ENCODE peak calls at places on chromosome 3, in five cellular contexts. W, P, Z, X and G are unnamed samples.

GRCh38 chr3:175073209-175073905 is 214.2 kb downstream of the NAALADL2 start:
- DNase-seq in W (peak; percentile 68), P (peak; percentile 3), Z (no peak), X (no peak), G (no peak)

GRCh38 chr3:47266709-47267489 is 15.7 kb downstream of the KIF9 start:
- DNase-seq in W (peak; percentile 97), P (no peak), Z (peak; percentile 97), X (peak; percentile 61), G (no peak)

GRCh38 chr3:110318108-110318507 is 753.5 kb upstream of the NECTIN3 start:
- DNase-seq in W (peak; percentile 61), P (no peak), Z (no peak), X (no peak), G (no peak)

GRCh38 chr3:178083906-178084823 is 452.1 kb upstream of the KCNMB2 start:
- DNase-seq in W (no peak), P (peak; percentile 58), Z (peak; percentile 53), X (no peak), G (no peak)

GRCh38 chr3:170458285-170458684 is 39.6 kb downstream of the CLDN11 start:
- DNase-seq in W (no peak), P (no peak), Z (no peak), X (no peak), G (no peak)

GRCh38 chr3:168876346-168877035 is 780.8 kb upstream of the GOLIM4 start:
- DNase-seq in W (no peak), P (no peak), Z (no peak), X (no peak), G (no peak)

GRCh38 chr3:151796105-151796705 is 17.7 kb upstream of the AADAC start:
- DNase-seq in W (peak; percentile 40), P (no peak), Z (peak; percentile 58), X (no peak), G (no peak)

GRCh38 chr3:27354588-27355203 is 14.5 kb downstream of the NEK10 start:
- DNase-seq in W (peak; percentile 11), P (peak; percentile 32), Z (no peak), X (no peak), G (no peak)

GRCh38 chr3:64575211-64575844 is 112.5 kb downstream of the ADAMTS9 start:
- DNase-seq in W (peak; percentile 38), P (peak; percentile 80), Z (peak; percentile 40), X (no peak), G (no peak)

GRCh38 chr3:48798998-48799397 is 48.7 kb downstream of the PRKAR2A start:
- DNase-seq in W (no peak), P (no peak), Z (peak; percentile 34), X (no peak), G (no peak)

GRCh38 chr3:152083058-152083457 is 185.7 kb upstream of the MBNL1 start:
- DNase-seq in W (no peak), P (no peak), Z (no peak), X (no peak), G (no peak)

GRCh38 chr3:8110966-8111798 is 390.4 kb upstream of the LMCD1 start:
- DNase-seq in W (peak; percentile 66), P (peak; percentile 83), Z (peak; percentile 81), X (peak; percentile 39), G (peak; percentile 18)

GRCh38 chr3:50806806-50807205 is 132.1 kb downstream of the DOCK3 start:
- DNase-seq in W (no peak), P (peak; percentile 62), Z (no peak), X (no peak), G (no peak)

GRCh38 chr3:66472313-66473134 is 28.3 kb downstream of the LRIG1 start:
- DNase-seq in W (peak; percentile 92), P (no peak), Z (peak; percentile 53), X (no peak), G (no peak)

GRCh38 chr3:4982773-4983738 is 3.8 kb downstream of the BHLHE40 start:
- DNase-seq in W (peak; percentile 68), P (no peak), Z (no peak), X (no peak), G (no peak)

GRCh38 chr3:165078293-165078692 is at the start of gene SI:
- DNase-seq in W (no peak), P (no peak), Z (no peak), X (no peak), G (no peak)

GRCh38 chr3:63740116-63740515 is 79.0 kb upstream of the C3orf49 start:
- DNase-seq in W (no peak), P (no peak), Z (no peak), X (no peak), G (no peak)

GRCh38 chr3:195727596-195728195 is 6.9 kb downstream of the MUC20 start:
- DNase-seq in W (no peak), P (no peak), Z (no peak), X (no peak), G (no peak)

GRCh38 chr3:11390411-11391171 is 118.4 kb downstream of the ATG7 start:
- DNase-seq in W (peak; percentile 40), P (no peak), Z (peak; percentile 26), X (no peak), G (no peak)

GRCh38 chr3:184491011-184491576 is 70.5 kb upstream of the EPHB3 start:
- DNase-seq in W (no peak), P (peak; percentile 57), Z (no peak), X (no peak), G (no peak)

GRCh38 chr3:115697263-115698053 is 74.1 kb downstream of the GAP43 start:
- DNase-seq in W (no peak), P (no peak), Z (no peak), X (no peak), G (no peak)

GRCh38 chr3:10957976-10958749 is 34.4 kb upstream of the SLC6A1 start:
- DNase-seq in W (no peak), P (no peak), Z (peak; percentile 42), X (no peak), G (no peak)

GRCh38 chr3:151900460-151900859 is 27.0 kb downstream of the SUCNR1 start:
- DNase-seq in W (no peak), P (no peak), Z (no peak), X (no peak), G (no peak)

GRCh38 chr3:160796089-160796812 is 40.2 kb downstream of the PPM1L start:
- DNase-seq in W (no peak), P (no peak), Z (no peak), X (no peak), G (no peak)

GRCh38 chr3:197380786-197381185 is 82.4 kb upstream of the DLG1 start:
- DNase-seq in W (no peak), P (no peak), Z (no peak), X (no peak), G (no peak)

GRCh38 chr3:47780727-47781325 is 867 bp downstream of the SMARCC1 start:
- DNase-seq in W (peak; percentile 31), P (no peak), Z (peak; percentile 26), X (no peak), G (no peak)

GRCh38 chr3:123952844-123953520 is 8.0 kb downstream of the CCDC14 start:
- DNase-seq in W (no peak), P (no peak), Z (no peak), X (no peak), G (no peak)

GRCh38 chr3:37114251-37115145 is 59.9 kb downstream of the LRRFIP2 start:
- DNase-seq in W (peak; percentile 92), P (no peak), Z (peak; percentile 83), X (no peak), G (no peak)

GRCh38 chr3:96776818-96777217 is 37.6 kb upstream of the EPHA6 start:
- DNase-seq in W (no peak), P (no peak), Z (no peak), X (no peak), G (no peak)

DNA sequence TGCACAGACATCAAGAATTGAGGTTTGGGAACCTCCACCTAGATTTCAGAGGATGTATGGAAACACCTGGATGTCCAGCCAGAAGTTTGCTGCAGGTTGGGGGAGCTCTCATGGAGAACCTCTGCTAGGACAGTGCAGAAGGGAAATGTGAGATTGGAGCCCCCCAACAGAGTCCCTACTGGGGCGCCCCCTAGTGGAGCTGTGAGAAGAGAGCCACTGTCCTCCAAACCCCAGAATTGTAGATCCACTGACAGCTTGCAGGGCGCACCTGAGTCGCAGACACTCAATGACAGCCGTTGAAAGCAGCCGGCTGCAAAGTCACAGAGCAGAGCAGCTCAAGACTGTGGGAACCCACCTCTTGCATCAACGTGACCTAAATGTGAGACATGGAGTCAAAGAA is 34.6 kb upstream of the EPHA6 start:
- DNase-seq in W (no peak), P (peak; percentile 54), Z (no peak), X (no peak), G (no peak)
- TF ChIP-seq CTCF in W (no peak), P (peak; percentile 66), Z (no peak), X (no peak), G (no peak)

DNA sequence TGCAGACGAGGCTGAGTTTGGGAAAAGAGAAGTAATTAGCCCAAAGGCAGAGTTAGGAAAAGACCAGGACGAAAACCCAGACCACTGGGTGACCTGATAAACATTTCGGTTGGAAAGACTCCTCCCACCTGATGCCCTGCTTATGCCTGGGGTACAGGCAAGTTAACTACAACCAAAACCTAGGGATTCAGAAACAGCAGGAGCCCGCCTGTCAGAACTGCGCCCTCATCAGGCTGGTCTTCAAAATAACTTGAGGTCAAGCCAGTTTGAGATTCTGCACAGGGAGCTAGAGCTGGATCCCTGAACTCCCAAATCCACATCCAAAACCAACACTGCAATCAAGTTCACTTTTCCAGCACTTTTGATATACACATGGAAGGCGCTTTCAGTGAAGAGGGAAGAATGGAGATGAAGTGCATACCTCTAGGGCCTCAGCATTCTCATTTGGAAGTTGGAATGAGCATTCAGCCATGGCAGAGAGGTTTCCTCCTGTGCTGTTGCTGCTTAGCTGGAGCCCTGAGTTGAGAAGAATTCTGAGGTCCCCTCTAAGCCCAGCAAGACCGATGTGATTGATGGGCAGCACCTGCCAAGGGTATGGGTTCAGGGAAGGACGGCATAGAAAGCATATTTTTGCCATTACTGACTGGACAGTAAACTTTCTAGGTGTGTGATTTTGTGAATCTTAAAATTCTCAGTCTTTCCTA is 11.6 kb downstream of the TSEN2 start:
- DNase-seq in W (no peak), P (peak; percentile 65), Z (no peak), X (no peak), G (no peak)
- TF ChIP-seq CTCF in W (peak; percentile 29), P (peak; percentile 70), Z (no peak), X (no peak), G (no peak)

GRCh38 chr3:129628169-129628522 is 21.7 kb upstream of the PLXND1 start:
- DNase-seq in W (peak; percentile 74), P (no peak), Z (peak; percentile 81), X (no peak), G (no peak)
- TF ChIP-seq CTCF in W (no peak), P (no peak), Z (no peak), X (no peak), G (peak; percentile 34)

GRCh38 chr3:127549826-127550487 is 40.6 kb downstream of the TPRA1 start:
- DNase-seq in W (no peak), P (no peak), Z (no peak), X (no peak), G (no peak)

GRCh38 chr3:127550758-127551157 is 39.8 kb downstream of the TPRA1 start:
- DNase-seq in W (no peak), P (no peak), Z (no peak), X (no peak), G (no peak)

GRCh38 chr3:127551178-127551577 is 39.4 kb downstream of the TPRA1 start:
- DNase-seq in W (no peak), P (no peak), Z (no peak), X (no peak), G (no peak)

GRCh38 chr3:127555108-127555507 is 35.4 kb downstream of the TPRA1 start:
- DNase-seq in W (no peak), P (no peak), Z (no peak), X (no peak), G (no peak)

DNA sequence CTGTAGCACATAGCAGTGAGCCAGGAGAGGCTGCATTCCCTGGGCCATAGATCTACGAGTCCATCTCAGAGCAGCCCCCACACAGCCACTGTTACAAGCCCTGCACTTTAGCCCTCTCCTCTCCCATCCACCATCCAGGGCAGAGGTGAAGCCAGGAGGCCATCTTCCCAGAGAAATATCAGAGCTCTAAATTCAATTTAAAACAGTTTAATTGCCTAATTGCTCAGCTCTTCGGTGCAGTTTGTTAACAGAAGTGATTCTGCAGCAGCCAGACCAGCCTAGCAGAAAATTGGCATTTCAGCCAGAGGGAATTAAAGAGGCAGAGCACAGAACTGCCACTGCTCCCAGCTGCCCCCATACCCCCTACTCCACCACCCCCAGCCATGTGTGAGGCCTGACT is 38.6 kb downstream of the TPRA1 start:
- DNase-seq in W (no peak), P (no peak), Z (no peak), X (no peak), G (no peak)
- TF ChIP-seq CTCF in W (no peak), P (no peak), Z (no peak), X (no peak), G (no peak)